ENCODE peak calls at places on chromosomes 2 and 18, in five cellular contexts. One of them, this sample, is unnamed.
A peak's percentile ranks its signal among the peaks of the same experiment; 100 is the strongest.

GRCh38 chr2:4995466-4995865 is 696.7 kb upstream of the SOX11 start:
- DNase-seq in A549: no peak
- DNase-seq in stomach: no peak
- DNase-seq in ovary: no peak
- DNase-seq in tibial nerve: no peak
- DNase-seq in this sample: no peak

GRCh38 chr18:7017013-7017412 is 100.6 kb downstream of the LAMA1 start:
- DNase-seq in A549: no peak
- DNase-seq in stomach: no peak
- DNase-seq in ovary: no peak
- DNase-seq in tibial nerve: no peak
- DNase-seq in this sample: no peak

GRCh38 chr2:148201075-148202004 is 180.4 kb downstream of the MBD5 start:
- DNase-seq in A549: peak; percentile 85
- DNase-seq in stomach: peak; percentile 42
- DNase-seq in ovary: no peak
- DNase-seq in tibial nerve: no peak
- DNase-seq in this sample: peak; percentile 62

GRCh38 chr18:10020176-10020575 is 106.4 kb downstream of the VAPA start:
- DNase-seq in A549: no peak
- DNase-seq in stomach: no peak
- DNase-seq in ovary: no peak
- DNase-seq in tibial nerve: no peak
- DNase-seq in this sample: no peak

GRCh38 chr18:75209952-75210261 is 690 bp upstream of the TSHZ1 start:
- DNase-seq in A549: no peak
- DNase-seq in stomach: no peak
- DNase-seq in ovary: no peak
- DNase-seq in tibial nerve: no peak
- DNase-seq in this sample: no peak

GRCh38 chr18:59142274-59142673 is 2.6 kb downstream of the SEC11C start:
- DNase-seq in A549: no peak
- DNase-seq in stomach: no peak
- DNase-seq in ovary: no peak
- DNase-seq in tibial nerve: no peak
- DNase-seq in this sample: no peak

GRCh38 chr18:7164610-7165009 is 47.0 kb upstream of the LAMA1 start:
- DNase-seq in A549: peak; percentile 26
- DNase-seq in stomach: no peak
- DNase-seq in ovary: no peak
- DNase-seq in tibial nerve: no peak
- DNase-seq in this sample: no peak

GRCh38 chr2:101571951-101572350 is 97.0 kb upstream of the RFX8 start:
- DNase-seq in A549: no peak
- DNase-seq in stomach: no peak
- DNase-seq in ovary: no peak
- DNase-seq in tibial nerve: no peak
- DNase-seq in this sample: no peak

GRCh38 chr2:147541314-147541713 is 303.5 kb upstream of the ACVR2A start:
- DNase-seq in A549: no peak
- DNase-seq in stomach: no peak
- DNase-seq in ovary: no peak
- DNase-seq in tibial nerve: no peak
- DNase-seq in this sample: no peak

GRCh38 chr18:48928787-48929186 is 22.0 kb downstream of the SMAD7 start:
- DNase-seq in A549: no peak
- DNase-seq in stomach: peak; percentile 75
- DNase-seq in ovary: no peak
- DNase-seq in tibial nerve: no peak
- DNase-seq in this sample: peak; percentile 94

GRCh38 chr2:121293450-121294325 is 8.7 kb upstream of the TFCP2L1 start:
- DNase-seq in A549: no peak
- DNase-seq in stomach: peak; percentile 93
- DNase-seq in ovary: no peak
- DNase-seq in tibial nerve: no peak
- DNase-seq in this sample: peak; percentile 80

GRCh38 chr2:100995309-100996075 is 6.6 kb upstream of the RPL31 start:
- DNase-seq in A549: no peak
- DNase-seq in stomach: no peak
- DNase-seq in ovary: no peak
- DNase-seq in tibial nerve: no peak
- DNase-seq in this sample: no peak

GRCh38 chr2:191713837-191714236 is 35.9 kb downstream of the NABP1 start:
- DNase-seq in A549: peak; percentile 59
- DNase-seq in stomach: no peak
- DNase-seq in ovary: no peak
- DNase-seq in tibial nerve: no peak
- DNase-seq in this sample: peak; percentile 28

GRCh38 chr2:1729264-1729663 is 15.1 kb downstream of the PXDN start:
- DNase-seq in A549: no peak
- DNase-seq in stomach: peak; percentile 7
- DNase-seq in ovary: no peak
- DNase-seq in tibial nerve: no peak
- DNase-seq in this sample: no peak

GRCh38 chr18:55517055-55517454 is 70.9 kb downstream of the TCF4 start:
- DNase-seq in A549: peak; percentile 1
- DNase-seq in stomach: no peak
- DNase-seq in ovary: no peak
- DNase-seq in tibial nerve: no peak
- DNase-seq in this sample: no peak

GRCh38 chr2:205734436-205734835 is 52.1 kb downstream of the NRP2 start:
- DNase-seq in A549: peak; percentile 52
- DNase-seq in stomach: no peak
- DNase-seq in ovary: peak; percentile 75
- DNase-seq in tibial nerve: no peak
- DNase-seq in this sample: no peak

GRCh38 chr2:157866666-157867642 is 9.2 kb downstream of the ACVR1 start:
- DNase-seq in A549: no peak
- DNase-seq in stomach: no peak
- DNase-seq in ovary: no peak
- DNase-seq in tibial nerve: no peak
- DNase-seq in this sample: no peak

GRCh38 chr18:55706893-55707292 is 118.9 kb upstream of the TCF4 start:
- DNase-seq in A549: no peak
- DNase-seq in stomach: no peak
- DNase-seq in ovary: no peak
- DNase-seq in tibial nerve: no peak
- DNase-seq in this sample: no peak

GRCh38 chr2:71604709-71605085 is 151.3 kb downstream of the DYSF start:
- DNase-seq in A549: no peak
- DNase-seq in stomach: no peak
- DNase-seq in ovary: no peak
- DNase-seq in tibial nerve: peak; percentile 4
- DNase-seq in this sample: peak; percentile 15

GRCh38 chr2:37543967-37544366 is 127.5 kb downstream of the CDC42EP3 start:
- DNase-seq in A549: no peak
- DNase-seq in stomach: no peak
- DNase-seq in ovary: no peak
- DNase-seq in tibial nerve: no peak
- DNase-seq in this sample: no peak

GRCh38 chr2:203898697-203899096 is 31.1 kb downstream of the CTLA4 start:
- DNase-seq in A549: no peak
- DNase-seq in stomach: no peak
- DNase-seq in ovary: no peak
- DNase-seq in tibial nerve: no peak
- DNase-seq in this sample: no peak

GRCh38 chr2:45114221-45114955 is 105.1 kb upstream of the SIX2 start:
- DNase-seq in A549: no peak
- DNase-seq in stomach: no peak
- DNase-seq in ovary: no peak
- DNase-seq in tibial nerve: no peak
- DNase-seq in this sample: no peak

GRCh38 chr18:75456277-75456676 is 28.8 kb upstream of the SMIM21 start:
- DNase-seq in A549: no peak
- DNase-seq in stomach: no peak
- DNase-seq in ovary: peak; percentile 13
- DNase-seq in tibial nerve: no peak
- DNase-seq in this sample: no peak

GRCh38 chr2:47867205-47867604 is 39.1 kb downstream of the FBXO11 start:
- DNase-seq in A549: peak; percentile 24
- DNase-seq in stomach: no peak
- DNase-seq in ovary: no peak
- DNase-seq in tibial nerve: no peak
- DNase-seq in this sample: peak; percentile 40

GRCh38 chr18:34772887-34773286 is 62.8 kb downstream of the DTNA start:
- DNase-seq in A549: no peak
- DNase-seq in stomach: no peak
- DNase-seq in ovary: no peak
- DNase-seq in tibial nerve: no peak
- DNase-seq in this sample: no peak

GRCh38 chr2:177036754-177037153 is 175.8 kb upstream of the HNRNPA3 start:
- DNase-seq in A549: no peak
- DNase-seq in stomach: no peak
- DNase-seq in ovary: no peak
- DNase-seq in tibial nerve: no peak
- DNase-seq in this sample: no peak

GRCh38 chr2:85862426-85862825 is 26.4 kb downstream of the ST3GAL5 start:
- DNase-seq in A549: no peak
- DNase-seq in stomach: no peak
- DNase-seq in ovary: no peak
- DNase-seq in tibial nerve: no peak
- DNase-seq in this sample: no peak

GRCh38 chr2:237260032-237260431 is 153.9 kb downstream of the COL6A3 start:
- DNase-seq in A549: no peak
- DNase-seq in stomach: no peak
- DNase-seq in ovary: no peak
- DNase-seq in tibial nerve: no peak
- DNase-seq in this sample: no peak

GRCh38 chr18:23284629-23285028 is 149.3 kb downstream of the CABLES1 start:
- DNase-seq in A549: no peak
- DNase-seq in stomach: no peak
- DNase-seq in ovary: no peak
- DNase-seq in tibial nerve: no peak
- DNase-seq in this sample: no peak
- TF ChIP-seq EP300 in A549: no peak
- TF ChIP-seq EP300 in stomach: no peak
- TF ChIP-seq EP300 in ovary: no peak
- TF ChIP-seq EP300 in tibial nerve: no peak
- TF ChIP-seq EP300 in this sample: no peak

GRCh38 chr2:235471186-235471747 is 22.6 kb upstream of the AGAP1 start:
- DNase-seq in A549: no peak
- DNase-seq in stomach: no peak
- DNase-seq in ovary: no peak
- DNase-seq in tibial nerve: no peak
- DNase-seq in this sample: no peak

GRCh38 chr2:235472443-235472842 is 21.4 kb upstream of the AGAP1 start:
- DNase-seq in A549: peak; percentile 24
- DNase-seq in stomach: no peak
- DNase-seq in ovary: no peak
- DNase-seq in tibial nerve: no peak
- DNase-seq in this sample: no peak

GRCh38 chr2:235468978-235469694 is 24.7 kb upstream of the AGAP1 start:
- DNase-seq in A549: peak; percentile 76
- DNase-seq in stomach: peak; percentile 36
- DNase-seq in ovary: no peak
- DNase-seq in tibial nerve: no peak
- DNase-seq in this sample: no peak

GRCh38 chr2:235463893-235464292 is 29.9 kb upstream of the AGAP1 start:
- DNase-seq in A549: no peak
- DNase-seq in stomach: peak; percentile 80
- DNase-seq in ovary: no peak
- DNase-seq in tibial nerve: no peak
- DNase-seq in this sample: peak; percentile 65

DNA sequence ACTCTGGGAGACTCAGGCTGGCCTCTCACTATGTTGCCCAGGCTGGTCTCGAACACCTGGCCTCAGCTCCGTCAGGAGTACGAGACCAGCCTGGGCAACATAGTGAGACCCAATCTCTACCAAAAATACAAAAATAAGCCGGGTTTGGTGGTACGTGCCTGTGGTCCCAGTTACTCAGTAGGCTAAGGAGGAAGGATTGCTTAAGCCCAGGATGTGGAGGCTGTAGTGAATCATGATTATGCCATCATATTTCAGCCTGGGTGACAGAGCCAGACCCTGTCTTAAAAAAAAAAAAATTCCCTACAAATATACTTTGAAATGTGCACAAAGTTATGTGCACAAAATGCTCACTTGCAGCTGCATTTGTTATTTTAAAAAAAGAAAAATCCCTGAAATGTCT is 26.3 kb upstream of the AGAP1 start:
- DNase-seq in A549: no peak
- DNase-seq in stomach: no peak
- DNase-seq in ovary: no peak
- DNase-seq in tibial nerve: no peak
- DNase-seq in this sample: no peak
- H3K27ac ChIP-seq in A549: peak overlapping the region; percentile 84
- H3K27ac ChIP-seq in stomach: no peak overlapping the region
- H3K27ac ChIP-seq in ovary: no peak overlapping the region
- H3K27ac ChIP-seq in tibial nerve: no peak overlapping the region
- H3K27ac ChIP-seq in this sample: no peak overlapping the region

GRCh38 chr18:53361044-53361443 is 863.4 kb downstream of the MBD2 start:
- DNase-seq in A549: no peak
- DNase-seq in stomach: no peak
- DNase-seq in ovary: no peak
- DNase-seq in tibial nerve: no peak
- DNase-seq in this sample: no peak
- H3K4me1 ChIP-seq in A549: no peaks in the 10 kb centered on the region
- H3K4me1 ChIP-seq in stomach: no peaks in the 10 kb centered on the region
- H3K4me1 ChIP-seq in ovary: no peaks in the 10 kb centered on the region
- H3K4me1 ChIP-seq in tibial nerve: no peaks in the 10 kb centered on the region
- H3K4me1 ChIP-seq in this sample: no peaks in the 10 kb centered on the region

GRCh38 chr2:12642332-12642731 is 74.4 kb upstream of the TRIB2 start:
- DNase-seq in A549: no peak
- DNase-seq in stomach: no peak
- DNase-seq in ovary: no peak
- DNase-seq in tibial nerve: no peak
- DNase-seq in this sample: no peak

GRCh38 chr2:12637754-12638153 is 79.0 kb upstream of the TRIB2 start:
- DNase-seq in A549: no peak
- DNase-seq in stomach: no peak
- DNase-seq in ovary: no peak
- DNase-seq in tibial nerve: no peak
- DNase-seq in this sample: no peak

GRCh38 chr2:12642855-12643254 is 73.9 kb upstream of the TRIB2 start:
- DNase-seq in A549: no peak
- DNase-seq in stomach: no peak
- DNase-seq in ovary: no peak
- DNase-seq in tibial nerve: no peak
- DNase-seq in this sample: no peak

DNA sequence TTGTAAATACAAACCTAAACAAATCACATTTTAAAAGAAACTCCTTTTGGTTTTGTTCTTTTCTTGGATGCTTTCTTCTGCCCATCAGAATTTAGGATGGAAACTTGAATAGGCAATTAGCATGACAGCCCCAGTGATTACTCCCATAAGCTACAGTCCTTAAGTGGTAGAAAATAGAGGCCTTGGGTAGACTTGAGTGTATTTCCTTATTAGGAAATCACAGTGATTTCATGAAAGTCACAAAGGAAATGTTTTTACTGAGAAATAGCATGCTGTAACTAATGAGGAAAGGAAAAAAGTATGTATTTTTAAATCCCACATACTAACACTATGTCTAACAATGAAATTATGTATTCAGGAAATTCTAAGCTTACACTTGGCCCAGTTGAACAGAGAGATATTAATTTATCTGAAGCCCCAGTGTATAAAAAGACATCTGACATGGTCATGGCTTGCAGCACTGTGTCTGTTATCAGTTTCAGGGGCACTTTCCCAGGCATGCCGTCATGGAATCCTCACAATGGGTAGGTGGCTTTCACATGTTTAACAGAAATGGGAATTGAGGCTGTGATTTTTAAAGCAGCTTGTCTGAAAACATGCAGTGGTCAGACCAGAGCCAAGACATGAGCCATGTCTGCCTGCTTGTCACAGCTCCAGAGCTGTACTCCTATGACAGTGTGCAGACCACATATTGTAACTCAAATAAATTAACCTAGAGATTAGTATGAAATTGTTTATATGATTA is 79.7 kb upstream of the TRIB2 start:
- DNase-seq in A549: no peak
- DNase-seq in stomach: no peak
- DNase-seq in ovary: no peak
- DNase-seq in tibial nerve: no peak
- DNase-seq in this sample: no peak
- TF ChIP-seq EP300 in A549: no peak
- TF ChIP-seq EP300 in stomach: no peak
- TF ChIP-seq EP300 in ovary: no peak
- TF ChIP-seq EP300 in tibial nerve: no peak
- TF ChIP-seq EP300 in this sample: no peak

This sample was measured in upper lobe of left lung.